ENCODE peak calls at places on chromosomes 11 and 22, in six cellular contexts. One of them, this sample, is unnamed. For H3K9me3, the result is how much of the 10 kb centered on the place peaks cover.

GRCh38 chr11:15127341-15127740 is 12.6 kb downstream of the INSC start:
- DNase-seq in CD8-positive, alpha-beta T cell: no peak
- DNase-seq in astrocyte: peak
- DNase-seq in prostate gland: no peak
- DNase-seq in tibial artery: no peak
- DNase-seq in AG04450: no peak
- DNase-seq in this sample: no peak

GRCh38 chr11:66277475-66278391 is at the start of gene CNIH2:
- DNase-seq in AG04450: no peak
- DNase-seq in astrocyte: no peak
- DNase-seq in prostate gland: no peak
- DNase-seq in tibial artery: no peak
- DNase-seq in CD8-positive, alpha-beta T cell: peak
- DNase-seq in this sample: peak

GRCh38 chr11:57487920-57488319 is 27.6 kb downstream of the SLC43A1 start:
- DNase-seq in CD8-positive, alpha-beta T cell: no peak
- DNase-seq in AG04450: no peak
- DNase-seq in prostate gland: no peak
- DNase-seq in astrocyte: no peak
- DNase-seq in tibial artery: no peak
- DNase-seq in this sample: no peak

GRCh38 chr11:87295237-87295636 is 257.5 kb downstream of the TMEM135 start:
- DNase-seq in astrocyte: no peak
- DNase-seq in prostate gland: no peak
- DNase-seq in AG04450: no peak
- DNase-seq in tibial artery: no peak
- DNase-seq in CD8-positive, alpha-beta T cell: no peak
- DNase-seq in this sample: no peak

GRCh38 chr22:31350410-31350863 is 4.3 kb upstream of the PATZ1 start:
- DNase-seq in tibial artery: no peak
- DNase-seq in AG04450: no peak
- DNase-seq in astrocyte: no peak
- DNase-seq in prostate gland: no peak
- DNase-seq in CD8-positive, alpha-beta T cell: no peak
- DNase-seq in this sample: no peak

GRCh38 chr22:45469573-45470383 is 32.9 kb upstream of the FBLN1 start:
- DNase-seq in astrocyte: no peak
- DNase-seq in CD8-positive, alpha-beta T cell: no peak
- DNase-seq in AG04450: no peak
- DNase-seq in tibial artery: no peak
- DNase-seq in prostate gland: peak
- DNase-seq in this sample: no peak

GRCh38 chr11:46889251-46889650 is 29.1 kb downstream of the LRP4 start:
- DNase-seq in tibial artery: no peak
- DNase-seq in AG04450: no peak
- DNase-seq in prostate gland: no peak
- DNase-seq in astrocyte: no peak
- DNase-seq in CD8-positive, alpha-beta T cell: no peak
- DNase-seq in this sample: no peak

GRCh38 chr11:35907648-35908431 is 36.0 kb upstream of the LDLRAD3 start:
- DNase-seq in AG04450: no peak
- DNase-seq in CD8-positive, alpha-beta T cell: no peak
- DNase-seq in prostate gland: peak
- DNase-seq in astrocyte: peak
- DNase-seq in tibial artery: peak
- DNase-seq in this sample: no peak

GRCh38 chr11:86954288-86955110 is 696 bp downstream of the FZD4 start:
- DNase-seq in tibial artery: peak
- DNase-seq in prostate gland: no peak
- DNase-seq in AG04450: no peak
- DNase-seq in astrocyte: no peak
- DNase-seq in CD8-positive, alpha-beta T cell: no peak
- DNase-seq in this sample: no peak

GRCh38 chr11:93219440-93219839 is 21.6 kb upstream of the SLC36A4 start:
- DNase-seq in tibial artery: no peak
- DNase-seq in CD8-positive, alpha-beta T cell: no peak
- DNase-seq in prostate gland: no peak
- DNase-seq in astrocyte: no peak
- DNase-seq in AG04450: no peak
- DNase-seq in this sample: no peak

GRCh38 chr11:33135216-33135615 is 26.1 kb downstream of the CSTF3 start:
- DNase-seq in tibial artery: no peak
- DNase-seq in AG04450: peak
- DNase-seq in prostate gland: no peak
- DNase-seq in astrocyte: peak
- DNase-seq in CD8-positive, alpha-beta T cell: no peak
- DNase-seq in this sample: no peak

GRCh38 chr11:3855808-3856491 is 486 bp downstream of the STIM1 start:
- DNase-seq in CD8-positive, alpha-beta T cell: peak
- DNase-seq in tibial artery: peak
- DNase-seq in prostate gland: no peak
- DNase-seq in AG04450: no peak
- DNase-seq in astrocyte: no peak
- DNase-seq in this sample: peak

GRCh38 chr11:95301497-95301896 is 70.5 kb upstream of the SESN3 start:
- DNase-seq in CD8-positive, alpha-beta T cell: no peak
- DNase-seq in AG04450: no peak
- DNase-seq in prostate gland: no peak
- DNase-seq in astrocyte: peak
- DNase-seq in tibial artery: no peak
- DNase-seq in this sample: no peak

GRCh38 chr11:32584921-32585320 is 1.3 kb downstream of the EIF3M start:
- DNase-seq in prostate gland: no peak
- DNase-seq in CD8-positive, alpha-beta T cell: no peak
- DNase-seq in AG04450: no peak
- DNase-seq in astrocyte: no peak
- DNase-seq in tibial artery: no peak
- DNase-seq in this sample: no peak

GRCh38 chr11:1943576-1943975 is 3.6 kb upstream of the MRPL23 start:
- DNase-seq in astrocyte: no peak
- DNase-seq in prostate gland: no peak
- DNase-seq in CD8-positive, alpha-beta T cell: no peak
- DNase-seq in AG04450: no peak
- DNase-seq in tibial artery: no peak
- DNase-seq in this sample: no peak

GRCh38 chr11:130772266-130773227 is 143.7 kb downstream of the SNX19 start:
- DNase-seq in prostate gland: no peak
- DNase-seq in tibial artery: peak
- DNase-seq in AG04450: peak
- DNase-seq in astrocyte: peak
- DNase-seq in CD8-positive, alpha-beta T cell: no peak
- DNase-seq in this sample: no peak

GRCh38 chr11:60345489-60345888 is 18.4 kb downstream of the MS4A6E start:
- DNase-seq in astrocyte: no peak
- DNase-seq in prostate gland: no peak
- DNase-seq in tibial artery: no peak
- DNase-seq in AG04450: no peak
- DNase-seq in CD8-positive, alpha-beta T cell: peak
- DNase-seq in this sample: no peak

GRCh38 chr11:43504316-43504950 is 145.7 kb downstream of the TTC17 start:
- DNase-seq in astrocyte: no peak
- DNase-seq in tibial artery: no peak
- DNase-seq in AG04450: no peak
- DNase-seq in CD8-positive, alpha-beta T cell: no peak
- DNase-seq in prostate gland: no peak
- DNase-seq in this sample: no peak

GRCh38 chr22:29992341-29993275 is 87.7 kb upstream of the HORMAD2 start:
- DNase-seq in prostate gland: peak
- DNase-seq in astrocyte: peak
- DNase-seq in tibial artery: no peak
- DNase-seq in CD8-positive, alpha-beta T cell: no peak
- DNase-seq in AG04450: no peak
- DNase-seq in this sample: no peak

GRCh38 chr11:65695459-65696241 is 16.4 kb upstream of the KAT5 start:
- DNase-seq in AG04450: no peak
- DNase-seq in astrocyte: no peak
- DNase-seq in prostate gland: peak
- DNase-seq in CD8-positive, alpha-beta T cell: no peak
- DNase-seq in tibial artery: no peak
- DNase-seq in this sample: no peak

GRCh38 chr11:117826832-117827231 is 2.3 kb upstream of the FXYD2 start:
- DNase-seq in CD8-positive, alpha-beta T cell: no peak
- DNase-seq in tibial artery: no peak
- DNase-seq in astrocyte: no peak
- DNase-seq in prostate gland: no peak
- DNase-seq in AG04450: no peak
- DNase-seq in this sample: no peak

GRCh38 chr11:87356428-87356827 is 318.7 kb downstream of the TMEM135 start:
- DNase-seq in CD8-positive, alpha-beta T cell: no peak
- DNase-seq in prostate gland: no peak
- DNase-seq in tibial artery: no peak
- DNase-seq in AG04450: no peak
- DNase-seq in astrocyte: no peak
- DNase-seq in this sample: no peak

GRCh38 chr22:37643225-37643847 is 3.9 kb downstream of the SH3BP1 start:
- DNase-seq in prostate gland: peak
- DNase-seq in astrocyte: no peak
- DNase-seq in tibial artery: peak
- DNase-seq in AG04450: peak
- DNase-seq in CD8-positive, alpha-beta T cell: peak
- DNase-seq in this sample: peak

DNA sequence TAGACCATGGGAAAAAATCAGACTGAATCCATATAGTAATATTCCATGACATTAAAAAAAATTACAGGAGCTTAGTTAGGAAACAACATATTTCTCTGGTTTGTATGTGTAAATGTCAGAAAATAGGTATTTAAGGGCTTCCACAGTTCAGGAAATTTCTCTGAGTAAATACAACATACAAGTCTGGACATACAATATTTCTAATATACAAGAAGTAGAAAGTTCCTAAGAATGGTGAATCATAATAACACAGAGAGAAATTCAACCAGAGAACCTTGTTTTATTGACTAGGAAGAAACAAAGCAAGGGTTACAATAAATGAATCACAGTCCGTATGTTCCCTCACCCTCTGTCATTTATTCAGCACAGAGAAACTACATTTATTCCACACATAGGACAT is 532.7 kb upstream of the FAT3 start:
- DNase-seq in tibial artery: no peak
- DNase-seq in AG04450: no peak
- DNase-seq in CD8-positive, alpha-beta T cell: no peak
- DNase-seq in prostate gland: no peak
- DNase-seq in astrocyte: no peak
- DNase-seq in this sample: no peak
- H3K9me3 ChIP-seq in tibial artery: under half
- H3K9me3 ChIP-seq in AG04450: under half
- H3K9me3 ChIP-seq in CD8-positive, alpha-beta T cell: under half
- H3K9me3 ChIP-seq in prostate gland: under half
- H3K9me3 ChIP-seq in astrocyte: under half
- H3K9me3 ChIP-seq in this sample: under half

GRCh38 chr22:47457021-47457420 is 694.6 kb downstream of the TBC1D22A start:
- DNase-seq in astrocyte: no peak
- DNase-seq in prostate gland: no peak
- DNase-seq in CD8-positive, alpha-beta T cell: no peak
- DNase-seq in AG04450: no peak
- DNase-seq in tibial artery: no peak
- DNase-seq in this sample: no peak

GRCh38 chr22:47456031-47456430 is 693.6 kb downstream of the TBC1D22A start:
- DNase-seq in CD8-positive, alpha-beta T cell: no peak
- DNase-seq in tibial artery: no peak
- DNase-seq in prostate gland: no peak
- DNase-seq in AG04450: no peak
- DNase-seq in astrocyte: no peak
- DNase-seq in this sample: no peak

GRCh38 chr22:47460870-47461269 is 698.4 kb downstream of the TBC1D22A start:
- DNase-seq in AG04450: no peak
- DNase-seq in astrocyte: no peak
- DNase-seq in CD8-positive, alpha-beta T cell: no peak
- DNase-seq in prostate gland: no peak
- DNase-seq in tibial artery: no peak
- DNase-seq in this sample: no peak

GRCh38 chr22:47458348-47458747 is 695.9 kb downstream of the TBC1D22A start:
- DNase-seq in prostate gland: no peak
- DNase-seq in astrocyte: no peak
- DNase-seq in CD8-positive, alpha-beta T cell: no peak
- DNase-seq in tibial artery: no peak
- DNase-seq in AG04450: no peak
- DNase-seq in this sample: no peak

GRCh38 chr22:47457509-47458300 is 695.3 kb downstream of the TBC1D22A start:
- DNase-seq in tibial artery: no peak
- DNase-seq in AG04450: no peak
- DNase-seq in CD8-positive, alpha-beta T cell: no peak
- DNase-seq in astrocyte: no peak
- DNase-seq in prostate gland: no peak
- DNase-seq in this sample: no peak
- H3K9me3 ChIP-seq in tibial artery: under half
- H3K9me3 ChIP-seq in AG04450: under half
- H3K9me3 ChIP-seq in CD8-positive, alpha-beta T cell: under half
- H3K9me3 ChIP-seq in astrocyte: under half
- H3K9me3 ChIP-seq in prostate gland: under half
- H3K9me3 ChIP-seq in this sample: under half

DNA sequence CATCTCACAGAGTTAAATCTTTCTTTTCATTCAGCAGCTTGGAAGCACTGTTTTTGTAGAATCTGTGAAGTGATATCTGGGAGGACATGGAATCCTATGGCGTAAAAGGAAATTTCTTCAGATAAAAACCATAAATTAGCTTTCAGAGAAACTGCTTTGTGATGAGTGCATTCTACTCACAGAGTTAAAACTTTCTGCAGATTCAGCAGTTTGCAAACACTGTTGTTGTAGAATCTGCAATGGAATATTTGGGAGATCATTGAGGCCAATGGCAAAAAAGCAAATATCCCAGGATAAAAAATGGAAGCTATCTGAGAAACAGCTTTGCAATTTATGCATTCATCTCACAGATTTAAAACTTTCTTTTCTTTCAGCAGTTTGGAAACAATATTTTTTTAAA is 180.6 kb downstream of the OR4A47 start:
- DNase-seq in AG04450: no peak
- DNase-seq in tibial artery: no peak
- DNase-seq in prostate gland: no peak
- DNase-seq in astrocyte: no peak
- DNase-seq in CD8-positive, alpha-beta T cell: no peak
- DNase-seq in this sample: no peak
- H3K9me3 ChIP-seq in AG04450: under half
- H3K9me3 ChIP-seq in tibial artery: half or more
- H3K9me3 ChIP-seq in prostate gland: under half
- H3K9me3 ChIP-seq in astrocyte: under half
- H3K9me3 ChIP-seq in CD8-positive, alpha-beta T cell: under half
- H3K9me3 ChIP-seq in this sample: under half

GRCh38 chr22:47283616-47284270 is 521.3 kb downstream of the TBC1D22A start:
- DNase-seq in prostate gland: no peak
- DNase-seq in tibial artery: no peak
- DNase-seq in AG04450: no peak
- DNase-seq in CD8-positive, alpha-beta T cell: no peak
- DNase-seq in astrocyte: no peak
- DNase-seq in this sample: no peak

GRCh38 chr22:47282366-47282765 is 519.9 kb downstream of the TBC1D22A start:
- DNase-seq in tibial artery: no peak
- DNase-seq in AG04450: no peak
- DNase-seq in CD8-positive, alpha-beta T cell: no peak
- DNase-seq in prostate gland: no peak
- DNase-seq in astrocyte: no peak
- DNase-seq in this sample: no peak

GRCh38 chr22:47281126-47282106 is 519.0 kb downstream of the TBC1D22A start:
- DNase-seq in CD8-positive, alpha-beta T cell: no peak
- DNase-seq in tibial artery: no peak
- DNase-seq in prostate gland: no peak
- DNase-seq in astrocyte: peak
- DNase-seq in AG04450: no peak
- DNase-seq in this sample: no peak

GRCh38 chr22:47284360-47284759 is 521.9 kb downstream of the TBC1D22A start:
- DNase-seq in prostate gland: no peak
- DNase-seq in CD8-positive, alpha-beta T cell: no peak
- DNase-seq in astrocyte: no peak
- DNase-seq in AG04450: no peak
- DNase-seq in tibial artery: no peak
- DNase-seq in this sample: no peak

GRCh38 chr22:47282851-47283250 is 520.4 kb downstream of the TBC1D22A start:
- DNase-seq in tibial artery: no peak
- DNase-seq in prostate gland: no peak
- DNase-seq in AG04450: no peak
- DNase-seq in astrocyte: no peak
- DNase-seq in CD8-positive, alpha-beta T cell: no peak
- DNase-seq in this sample: no peak
- H3K9me3 ChIP-seq in tibial artery: under half
- H3K9me3 ChIP-seq in prostate gland: under half
- H3K9me3 ChIP-seq in AG04450: under half
- H3K9me3 ChIP-seq in astrocyte: under half
- H3K9me3 ChIP-seq in CD8-positive, alpha-beta T cell: under half
- H3K9me3 ChIP-seq in this sample: under half